ENCODE peak calls at places on chromosomes 3 and 15, in five cellular contexts. U is tibial artery, G is SK-N-SH, Q is RWPE1, F is fibroblast of lung. M is an unnamed sample.
A peak's percentile ranks its signal among the peaks of the same experiment; 100 is the strongest.

GRCh38 chr3:13621381-13622221 is 72.7 kb downstream of the FBLN2 start:
- DNase-seq in Q (no peak), F (no peak), G (no peak), U (no peak), M (no peak)

GRCh38 chr15:44550256-44550655 is 13.3 kb downstream of the EIF3J start:
- DNase-seq in G (peak; percentile 52), Q (no peak), U (no peak), F (peak; percentile 56), M (no peak)

GRCh38 chr3:28114893-28115292 is 126.5 kb upstream of the CMC1 start:
- DNase-seq in Q (no peak), F (no peak), G (no peak), U (no peak), M (no peak)

GRCh38 chr15:83206971-83207621 is 527 bp downstream of the HDGFL3 start:
- DNase-seq in G (peak; percentile 87), U (peak; percentile 25), Q (peak; percentile 50), F (peak; percentile 49), M (no peak)

GRCh38 chr3:45939341-45939771 is 3.9 kb upstream of the CXCR6 start:
- DNase-seq in U (no peak), G (no peak), F (no peak), Q (no peak), M (no peak)

GRCh38 chr15:81133782-81134461 is at the start of gene CFAP161:
- DNase-seq in Q (peak; percentile 70), U (peak; percentile 72), F (peak; percentile 69), G (peak; percentile 93), M (no peak)

GRCh38 chr3:156489462-156489911 is 65.4 kb downstream of the SSR3 start:
- DNase-seq in Q (no peak), G (no peak), F (peak; percentile 82), U (no peak), M (no peak)

GRCh38 chr3:189167027-189167766 is 4.6 kb upstream of the TPRG1 start:
- DNase-seq in G (no peak), Q (peak; percentile 94), F (no peak), U (no peak), M (peak; percentile 85)

GRCh38 chr15:66777054-66777453 is 75.0 kb downstream of the SMAD6 start:
- DNase-seq in U (no peak), G (no peak), F (no peak), Q (no peak), M (no peak)

GRCh38 chr15:101162701-101163483 is 89.0 kb downstream of the CHSY1 start:
- DNase-seq in Q (no peak), G (no peak), F (no peak), U (no peak), M (no peak)

GRCh38 chr3:39000008-39000450 is 51.7 kb downstream of the SCN11A start:
- DNase-seq in Q (peak; percentile 32), U (no peak), G (peak; percentile 60), F (peak; percentile 58), M (peak; percentile 94)

GRCh38 chr3:6113338-6113737 is 747.6 kb upstream of the GRM7 start:
- DNase-seq in F (peak; percentile 25), G (no peak), Q (no peak), U (no peak), M (no peak)
- H3K27ac ChIP-seq in F (no peak overlapping the region), G (no peak overlapping the region), Q (no peak overlapping the region), U (no peak overlapping the region), M (no peak overlapping the region)

DNA sequence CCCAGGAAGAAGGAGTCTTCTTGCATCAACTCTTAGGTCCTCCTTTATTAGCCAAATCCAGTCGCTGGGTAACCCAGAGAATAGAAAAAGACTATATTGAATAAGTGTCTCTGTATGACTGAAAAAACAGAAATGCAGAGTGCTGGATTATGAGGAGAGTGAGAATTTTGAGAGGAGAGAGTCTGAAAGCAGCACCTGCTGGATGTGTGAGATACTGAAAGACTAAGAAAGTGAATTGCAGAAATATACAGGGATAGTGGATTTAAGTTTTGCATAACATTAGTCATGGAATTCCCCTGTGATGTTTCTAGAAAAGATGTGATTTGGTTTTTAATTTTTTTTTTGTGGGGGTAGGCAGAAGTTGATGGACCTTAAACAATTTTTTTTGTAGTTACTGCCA is 296.5 kb downstream of the MECOM start:
- DNase-seq in F (no peak), G (no peak), U (no peak), Q (no peak), M (no peak)
- H3K27ac ChIP-seq in F (no peak overlapping the region), G (no peak overlapping the region), U (no peak overlapping the region), Q (no peak overlapping the region), M (peak overlapping the region; percentile 26)

GRCh38 chr15:75702431-75702830 is 10.2 kb downstream of the CSPG4 start:
- DNase-seq in U (no peak), G (no peak), F (no peak), Q (no peak), M (no peak)

GRCh38 chr15:75704618-75705017 is 8.0 kb downstream of the CSPG4 start:
- DNase-seq in F (no peak), U (no peak), G (no peak), Q (no peak), M (no peak)

GRCh38 chr15:75706682-75706954 is 6.0 kb downstream of the CSPG4 start:
- DNase-seq in Q (no peak), U (no peak), F (no peak), G (no peak), M (no peak)

GRCh38 chr15:75705854-75706681 is 6.6 kb downstream of the CSPG4 start:
- DNase-seq in G (no peak), F (no peak), Q (no peak), U (no peak), M (no peak)

GRCh38 chr15:75704263-75704615 is 8.4 kb downstream of the CSPG4 start:
- DNase-seq in U (no peak), F (no peak), G (peak; percentile 74), Q (no peak), M (no peak)
- H3K27ac ChIP-seq in U (peak overlapping the region; percentile 99), F (peak overlapping the region; percentile 61), G (peak overlapping the region; percentile 71), Q (peak overlapping the region; percentile 87), M (no peak overlapping the region)

DNA sequence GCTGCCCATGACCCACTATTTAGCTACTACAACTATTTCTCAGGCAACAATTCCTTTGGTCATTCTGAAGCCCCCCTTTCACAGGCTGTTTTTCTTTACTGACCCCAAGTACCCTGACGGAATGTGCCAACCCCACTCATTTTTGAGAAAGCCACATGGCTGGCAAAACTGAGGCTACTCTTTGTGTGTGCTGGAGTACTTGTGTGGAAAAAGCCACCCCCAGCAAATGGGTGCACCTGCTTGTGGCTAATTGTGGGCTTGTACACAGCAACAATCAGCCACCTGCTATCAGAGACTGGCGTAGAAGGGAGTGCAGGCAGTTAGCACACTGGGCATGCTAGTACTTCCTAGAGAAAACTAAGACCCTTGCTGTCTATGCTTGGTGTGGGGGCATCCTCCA is 110.1 kb upstream of the LMOD3 start:
- DNase-seq in G (no peak), F (no peak), Q (no peak), U (no peak), M (no peak)
- H3K27ac ChIP-seq in G (no peak overlapping the region), F (no peak overlapping the region), Q (no peak overlapping the region), U (no peak overlapping the region), M (peak overlapping the region; percentile 36)

GRCh38 chr3:194931366-194931765 is 245.7 kb downstream of the FAM43A start:
- DNase-seq in Q (no peak), G (no peak), U (no peak), F (peak; percentile 39), M (no peak)
- H3K27ac ChIP-seq in Q (no peak overlapping the region), G (peak overlapping the region; percentile 87), U (no peak overlapping the region), F (no peak overlapping the region), M (no peak overlapping the region)

GRCh38 chr15:55942332-55942731 is 51.1 kb downstream of the NEDD4 start:
- DNase-seq in U (no peak), G (no peak), Q (no peak), F (no peak), M (no peak)
- H3K27ac ChIP-seq in U (no peak overlapping the region), G (no peak overlapping the region), Q (no peak overlapping the region), F (no peak overlapping the region), M (no peak overlapping the region)